ENCODE peak calls at places on chromosomes 16 and 17, in four cellular contexts. F, B, G and X are unnamed samples.

GRCh38 chr17:9360610-9361571 is 214.7 kb downstream of the STX8 start:
- DNase-seq in G (peak; percentile 90), F (no peak), B (no peak), X (no peak)

GRCh38 chr16:64122177-64122576 is 999.7 kb downstream of the CDH11 start:
- DNase-seq in F (no peak), G (no peak), B (no peak), X (no peak)

GRCh38 chr16:50945136-50945535 is 203.2 kb downstream of the CYLD start:
- DNase-seq in B (no peak), G (no peak), F (no peak), X (no peak)

GRCh38 chr16:82476786-82477185 is 150.0 kb upstream of the CDH13 start:
- DNase-seq in B (no peak), G (no peak), F (no peak), X (no peak)

GRCh38 chr17:81270279-81270678 is 24.8 kb downstream of the SLC38A10 start:
- DNase-seq in G (no peak), F (no peak), B (no peak), X (no peak)

GRCh38 chr17:72609501-72609900 is 483.0 kb downstream of the SLC39A11 start:
- DNase-seq in B (no peak), G (no peak), F (no peak), X (no peak)

GRCh38 chr17:15648384-15648783 is 28.9 kb upstream of the FBXW10B start:
- DNase-seq in F (no peak), G (no peak), B (no peak), X (no peak)

GRCh38 chr17:10681866-10682446 is 15.4 kb downstream of the SCO1 start:
- DNase-seq in G (no peak), F (no peak), B (no peak), X (no peak)

GRCh38 chr17:7967751-7968150 is 34.7 kb upstream of the GUCY2D start:
- DNase-seq in F (no peak), G (no peak), B (no peak), X (no peak)

GRCh38 chr17:7885357-7886226 is 3.0 kb upstream of the CHD3 start:
- DNase-seq in B (peak; percentile 55), G (no peak), F (no peak), X (peak; percentile 77)

GRCh38 chr17:45428050-45428953 is 4.4 kb downstream of the ARHGAP27 start:
- DNase-seq in B (peak; percentile 80), G (peak; percentile 67), F (no peak), X (peak; percentile 83)

GRCh38 chr16:117381-118365 is 20.8 kb downstream of the NPRL3 start:
- DNase-seq in B (peak; percentile 73), F (no peak), G (peak; percentile 48), X (peak; percentile 76)

GRCh38 chr16:4790871-4791270 is 2.7 kb upstream of the SEPTIN12 start:
- DNase-seq in B (no peak), G (no peak), F (no peak), X (no peak)

GRCh38 chr16:74922150-74923138 is 62.5 kb downstream of the WDR59 start:
- DNase-seq in F (no peak), G (peak; percentile 63), B (no peak), X (no peak)
- TF ChIP-seq FOXM1 in F (no peak), G (no peak), B (no peak), X (no peak)

GRCh38 chr17:65742433-65743312 is 181.2 kb upstream of the AXIN2 start:
- DNase-seq in B (no peak), F (no peak), G (peak; percentile 62), X (no peak)
- TF ChIP-seq SP1 in B (no peak), F (no peak), G (no peak), X (no peak)

GRCh38 chr17:68792042-68792685 is 163.0 kb downstream of the ABCA8 start:
- DNase-seq in F (no peak), G (no peak), B (no peak), X (no peak)
- TF ChIP-seq FOXM1 in F (no peak), G (no peak), B (no peak), X (no peak)

GRCh38 chr17:57569860-57570259 is 175.2 kb downstream of the CCDC182 start:
- DNase-seq in G (no peak), F (no peak), B (no peak), X (no peak)
- TF ChIP-seq SP1 in G (no peak), F (no peak), B (no peak), X (no peak)

GRCh38 chr16:10504404-10504885 is 76.0 kb downstream of the EMP2 start:
- DNase-seq in G (no peak), B (no peak), F (no peak), X (no peak)
- TF ChIP-seq FOXM1 in G (no peak), B (no peak), F (no peak), X (no peak)

DNA sequence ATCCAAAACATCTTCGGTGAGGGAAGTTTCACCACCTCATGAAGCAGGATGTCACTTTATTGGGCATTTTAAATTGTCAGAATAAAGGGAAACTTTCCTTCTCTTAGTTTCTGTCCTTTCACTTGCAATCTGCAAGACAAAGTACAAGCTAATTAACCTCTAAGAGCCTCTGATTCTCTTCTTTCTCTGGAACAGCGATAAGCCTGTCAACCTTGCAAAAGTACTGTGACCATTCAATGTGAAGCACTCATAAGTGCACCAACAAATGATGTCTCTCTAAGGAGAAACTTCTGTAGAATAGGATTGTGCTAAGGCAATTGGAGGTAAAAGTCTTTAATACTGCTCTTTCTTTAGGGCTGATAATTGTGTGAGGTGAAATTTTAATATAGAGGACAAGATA is 1622.3 kb downstream of the CDH8 start:
- DNase-seq in G (no peak), B (no peak), F (no peak), X (no peak)
- TF ChIP-seq SP1 in G (no peak), B (no peak), F (no peak), X (no peak)